ENCODE peak calls at places on chromosome 21, in four cellular contexts. One of them, this sample, is unnamed.

GRCh38 chr21:21103692-21104091 is 105.5 kb downstream of the NCAM2 start:
- DNase-seq in bronchial epithelial cell: no peak
- DNase-seq in foreskin fibroblast: no peak
- DNase-seq in upper lobe of left lung: no peak
- DNase-seq in this sample: no peak

GRCh38 chr21:45102391-45102932 is 28.1 kb downstream of the ADARB1 start:
- DNase-seq in bronchial epithelial cell: peak
- DNase-seq in foreskin fibroblast: peak
- DNase-seq in upper lobe of left lung: no peak
- DNase-seq in this sample: peak

GRCh38 chr21:15208787-15209186 is 144.0 kb upstream of the NRIP1 start:
- DNase-seq in bronchial epithelial cell: peak
- DNase-seq in foreskin fibroblast: no peak
- DNase-seq in upper lobe of left lung: no peak
- DNase-seq in this sample: no peak

GRCh38 chr21:38702196-38702595 is 103.5 kb upstream of the ETS2 start:
- DNase-seq in bronchial epithelial cell: no peak
- DNase-seq in foreskin fibroblast: no peak
- DNase-seq in upper lobe of left lung: no peak
- DNase-seq in this sample: no peak

GRCh38 chr21:36698160-36699025 is 522 bp upstream of the SIM2 start:
- DNase-seq in bronchial epithelial cell: no peak
- DNase-seq in foreskin fibroblast: no peak
- DNase-seq in upper lobe of left lung: no peak
- DNase-seq in this sample: peak

GRCh38 chr21:46156678-46157077 is 1.3 kb upstream of the FTCD start:
- DNase-seq in bronchial epithelial cell: no peak
- DNase-seq in foreskin fibroblast: no peak
- DNase-seq in upper lobe of left lung: no peak
- DNase-seq in this sample: no peak

GRCh38 chr21:15809818-15810217 is 80.0 kb downstream of the USP25 start:
- DNase-seq in bronchial epithelial cell: peak
- DNase-seq in foreskin fibroblast: peak
- DNase-seq in upper lobe of left lung: no peak
- DNase-seq in this sample: peak

GRCh38 chr21:44653656-44654575 is 543 bp downstream of the KRTAP12-4 start:
- DNase-seq in bronchial epithelial cell: no peak
- DNase-seq in foreskin fibroblast: no peak
- DNase-seq in upper lobe of left lung: no peak
- DNase-seq in this sample: no peak

GRCh38 chr21:46005081-46005480 is 23.5 kb downstream of the COL6A1 start:
- DNase-seq in bronchial epithelial cell: no peak
- DNase-seq in foreskin fibroblast: no peak
- DNase-seq in upper lobe of left lung: no peak
- DNase-seq in this sample: no peak

GRCh38 chr21:43276811-43277210 is 108.0 kb downstream of the CRYAA start:
- DNase-seq in bronchial epithelial cell: no peak
- DNase-seq in foreskin fibroblast: no peak
- DNase-seq in upper lobe of left lung: no peak
- DNase-seq in this sample: no peak

GRCh38 chr21:23452384-23453083 is 2154.7 kb downstream of the MRPL39 start:
- DNase-seq in bronchial epithelial cell: no peak
- DNase-seq in foreskin fibroblast: no peak
- DNase-seq in upper lobe of left lung: no peak
- DNase-seq in this sample: no peak

GRCh38 chr21:43938751-43939442 is 73.2 kb upstream of the TRAPPC10 start:
- DNase-seq in bronchial epithelial cell: peak
- DNase-seq in foreskin fibroblast: peak
- DNase-seq in upper lobe of left lung: peak
- DNase-seq in this sample: peak

GRCh38 chr21:45012661-45013270 is 61.6 kb upstream of the ADARB1 start:
- DNase-seq in bronchial epithelial cell: peak
- DNase-seq in foreskin fibroblast: no peak
- DNase-seq in upper lobe of left lung: no peak
- DNase-seq in this sample: peak

GRCh38 chr21:21200103-21200938 is 202.1 kb downstream of the NCAM2 start:
- DNase-seq in bronchial epithelial cell: peak
- DNase-seq in foreskin fibroblast: peak
- DNase-seq in upper lobe of left lung: peak
- DNase-seq in this sample: peak

GRCh38 chr21:45994738-45995685 is 13.4 kb downstream of the COL6A1 start:
- DNase-seq in bronchial epithelial cell: no peak
- DNase-seq in foreskin fibroblast: no peak
- DNase-seq in upper lobe of left lung: no peak
- DNase-seq in this sample: no peak

GRCh38 chr21:38311765-38312164 is 55.0 kb downstream of the KCNJ15 start:
- DNase-seq in bronchial epithelial cell: peak
- DNase-seq in foreskin fibroblast: no peak
- DNase-seq in upper lobe of left lung: no peak
- DNase-seq in this sample: peak

GRCh38 chr21:43866233-43866632 is 1.2 kb downstream of the AGPAT3 start:
- DNase-seq in bronchial epithelial cell: peak
- DNase-seq in foreskin fibroblast: peak
- DNase-seq in upper lobe of left lung: peak
- DNase-seq in this sample: peak

GRCh38 chr21:25107708-25108107 is 499.6 kb downstream of the MRPL39 start:
- DNase-seq in bronchial epithelial cell: peak
- DNase-seq in foreskin fibroblast: peak
- DNase-seq in upper lobe of left lung: no peak
- DNase-seq in this sample: peak

GRCh38 chr21:43347461-43347860 is 79.5 kb downstream of the SIK1 start:
- DNase-seq in bronchial epithelial cell: no peak
- DNase-seq in foreskin fibroblast: no peak
- DNase-seq in upper lobe of left lung: no peak
- DNase-seq in this sample: no peak

GRCh38 chr21:37921091-37921490 is 4.8 kb upstream of the KCNJ6 start:
- DNase-seq in bronchial epithelial cell: no peak
- DNase-seq in foreskin fibroblast: no peak
- DNase-seq in upper lobe of left lung: no peak
- DNase-seq in this sample: no peak

GRCh38 chr21:38244885-38245869 is 11.6 kb upstream of the KCNJ15 start:
- DNase-seq in bronchial epithelial cell: peak
- DNase-seq in foreskin fibroblast: peak
- DNase-seq in upper lobe of left lung: peak
- DNase-seq in this sample: peak

GRCh38 chr21:14614287-14614686 is 68.2 kb upstream of the SAMSN1 start:
- DNase-seq in bronchial epithelial cell: no peak
- DNase-seq in foreskin fibroblast: no peak
- DNase-seq in upper lobe of left lung: no peak
- DNase-seq in this sample: no peak

GRCh38 chr21:46118305-46118870 is 20.5 kb downstream of the COL6A2 start:
- DNase-seq in bronchial epithelial cell: no peak
- DNase-seq in foreskin fibroblast: no peak
- DNase-seq in upper lobe of left lung: peak
- DNase-seq in this sample: no peak

GRCh38 chr21:16071082-16071481 is 341.3 kb downstream of the USP25 start:
- DNase-seq in bronchial epithelial cell: no peak
- DNase-seq in foreskin fibroblast: no peak
- DNase-seq in upper lobe of left lung: no peak
- DNase-seq in this sample: no peak

GRCh38 chr21:15054089-15054488 is 10.7 kb downstream of the NRIP1 start:
- DNase-seq in bronchial epithelial cell: no peak
- DNase-seq in foreskin fibroblast: no peak
- DNase-seq in upper lobe of left lung: no peak
- DNase-seq in this sample: no peak

GRCh38 chr21:15730484-15731242 is 881 bp downstream of the USP25 start:
- DNase-seq in bronchial epithelial cell: no peak
- DNase-seq in foreskin fibroblast: no peak
- DNase-seq in upper lobe of left lung: no peak
- DNase-seq in this sample: peak

GRCh38 chr21:15062566-15062965 is 2.2 kb downstream of the NRIP1 start:
- DNase-seq in bronchial epithelial cell: peak
- DNase-seq in foreskin fibroblast: no peak
- DNase-seq in upper lobe of left lung: no peak
- DNase-seq in this sample: peak

GRCh38 chr21:37757631-37758376 is 158.5 kb downstream of the KCNJ6 start:
- DNase-seq in bronchial epithelial cell: no peak
- DNase-seq in foreskin fibroblast: peak
- DNase-seq in upper lobe of left lung: no peak
- DNase-seq in this sample: no peak

GRCh38 chr21:27219068-27219467 is 252.2 kb upstream of the ADAMTS5 start:
- DNase-seq in bronchial epithelial cell: peak
- DNase-seq in foreskin fibroblast: peak
- DNase-seq in upper lobe of left lung: no peak
- DNase-seq in this sample: peak

GRCh38 chr21:24367936-24368335 is 1239.3 kb downstream of the MRPL39 start:
- DNase-seq in bronchial epithelial cell: peak
- DNase-seq in foreskin fibroblast: no peak
- DNase-seq in upper lobe of left lung: no peak
- DNase-seq in this sample: peak

GRCh38 chr21:38136201-38136600 is 120.6 kb upstream of the KCNJ15 start:
- DNase-seq in bronchial epithelial cell: peak
- DNase-seq in foreskin fibroblast: no peak
- DNase-seq in upper lobe of left lung: peak
- DNase-seq in this sample: peak

GRCh38 chr21:42084079-42084478 is 13.0 kb downstream of the UMODL1 start:
- DNase-seq in bronchial epithelial cell: no peak
- DNase-seq in foreskin fibroblast: no peak
- DNase-seq in upper lobe of left lung: no peak
- DNase-seq in this sample: no peak
- TF ChIP-seq CTCF in bronchial epithelial cell: no peak
- TF ChIP-seq CTCF in foreskin fibroblast: no peak
- TF ChIP-seq CTCF in upper lobe of left lung: no peak
- TF ChIP-seq CTCF in this sample: no peak

GRCh38 chr21:42118901-42119300 is 47.8 kb downstream of the UMODL1 start:
- DNase-seq in bronchial epithelial cell: no peak
- DNase-seq in foreskin fibroblast: peak
- DNase-seq in upper lobe of left lung: no peak
- DNase-seq in this sample: no peak
- TF ChIP-seq CTCF in bronchial epithelial cell: no peak
- TF ChIP-seq CTCF in foreskin fibroblast: no peak
- TF ChIP-seq CTCF in upper lobe of left lung: no peak
- TF ChIP-seq CTCF in this sample: no peak

GRCh38 chr21:39913651-39914145 is 46.5 kb downstream of the PCP4 start:
- DNase-seq in bronchial epithelial cell: no peak
- DNase-seq in foreskin fibroblast: no peak
- DNase-seq in upper lobe of left lung: no peak
- DNase-seq in this sample: no peak

GRCh38 chr21:39911792-39912191 is 44.6 kb downstream of the PCP4 start:
- DNase-seq in bronchial epithelial cell: no peak
- DNase-seq in foreskin fibroblast: no peak
- DNase-seq in upper lobe of left lung: no peak
- DNase-seq in this sample: no peak

GRCh38 chr21:39908265-39908923 is 41.2 kb downstream of the PCP4 start:
- DNase-seq in bronchial epithelial cell: no peak
- DNase-seq in foreskin fibroblast: no peak
- DNase-seq in upper lobe of left lung: no peak
- DNase-seq in this sample: no peak

GRCh38 chr21:39915881-39916280 is 48.6 kb downstream of the PCP4 start:
- DNase-seq in bronchial epithelial cell: no peak
- DNase-seq in foreskin fibroblast: no peak
- DNase-seq in upper lobe of left lung: no peak
- DNase-seq in this sample: no peak

DNA sequence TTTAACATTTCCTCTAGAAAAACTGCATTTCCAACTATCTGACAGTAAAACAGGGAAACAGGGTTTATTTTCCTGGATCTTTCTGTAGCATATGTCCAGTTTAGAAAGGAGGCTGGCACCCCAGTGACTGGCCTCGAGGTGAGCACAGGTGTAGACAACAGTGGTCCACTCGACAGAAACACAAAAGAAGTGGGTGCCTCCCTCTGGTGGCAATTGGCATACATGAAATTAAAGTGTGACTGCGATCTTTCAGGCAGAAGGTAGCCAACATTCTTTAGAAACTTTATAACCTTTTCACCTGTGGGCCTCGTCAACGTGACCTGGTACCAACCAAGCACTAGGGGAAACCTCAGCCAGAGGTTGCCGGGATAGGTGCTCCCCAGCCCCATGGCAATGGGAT is 44.0 kb downstream of the PCP4 start:
- DNase-seq in bronchial epithelial cell: no peak
- DNase-seq in foreskin fibroblast: no peak
- DNase-seq in upper lobe of left lung: no peak
- DNase-seq in this sample: no peak
- TF ChIP-seq CTCF in bronchial epithelial cell: no peak
- TF ChIP-seq CTCF in foreskin fibroblast: no peak
- TF ChIP-seq CTCF in upper lobe of left lung: no peak
- TF ChIP-seq CTCF in this sample: no peak

DNA sequence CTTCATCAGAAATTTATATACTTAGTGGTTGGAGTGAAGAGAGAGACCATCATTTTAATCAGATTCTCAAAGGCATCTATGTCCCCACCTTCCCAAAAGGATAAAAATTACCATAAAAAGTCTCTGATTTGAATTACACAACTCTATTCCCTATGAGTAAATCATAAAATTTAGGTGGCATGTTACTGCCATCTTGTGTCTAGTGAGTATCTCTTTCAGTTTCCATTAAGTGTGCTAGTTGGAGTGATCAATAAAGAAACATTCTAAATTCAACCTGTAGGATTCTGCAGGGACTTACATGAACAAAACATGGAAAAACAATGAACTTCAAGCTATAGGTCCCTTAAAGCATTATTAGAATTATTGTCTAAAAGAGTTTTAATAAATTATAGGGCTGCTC is 655.4 kb downstream of the LTN1 start:
- DNase-seq in bronchial epithelial cell: peak
- DNase-seq in foreskin fibroblast: peak
- DNase-seq in upper lobe of left lung: no peak
- DNase-seq in this sample: peak
- TF ChIP-seq CTCF in bronchial epithelial cell: peak
- TF ChIP-seq CTCF in foreskin fibroblast: peak
- TF ChIP-seq CTCF in upper lobe of left lung: no peak
- TF ChIP-seq CTCF in this sample: peak

DNA sequence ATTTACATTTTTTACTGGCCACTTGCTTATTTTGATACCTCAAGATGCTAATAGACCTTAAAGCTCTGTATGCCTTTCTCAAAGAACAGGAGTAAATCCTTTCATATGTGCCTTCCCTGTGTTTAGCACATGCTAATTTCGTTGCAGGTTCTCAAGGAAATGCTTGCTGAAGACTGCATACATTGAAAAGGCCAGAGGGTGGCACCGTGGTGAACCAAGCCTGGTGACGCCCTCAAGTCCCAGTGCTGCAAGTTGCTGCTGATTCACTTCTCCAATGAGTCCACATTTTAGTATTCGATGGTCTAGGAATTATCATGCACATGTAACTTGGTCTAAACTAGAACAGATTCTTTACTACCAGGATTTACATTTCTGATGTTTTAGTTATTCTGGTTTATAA is 94.1 kb downstream of the CLDN17 start:
- DNase-seq in bronchial epithelial cell: peak
- DNase-seq in foreskin fibroblast: no peak
- DNase-seq in upper lobe of left lung: no peak
- DNase-seq in this sample: peak
- TF ChIP-seq CTCF in bronchial epithelial cell: peak
- TF ChIP-seq CTCF in foreskin fibroblast: no peak
- TF ChIP-seq CTCF in upper lobe of left lung: peak
- TF ChIP-seq CTCF in this sample: peak

DNA sequence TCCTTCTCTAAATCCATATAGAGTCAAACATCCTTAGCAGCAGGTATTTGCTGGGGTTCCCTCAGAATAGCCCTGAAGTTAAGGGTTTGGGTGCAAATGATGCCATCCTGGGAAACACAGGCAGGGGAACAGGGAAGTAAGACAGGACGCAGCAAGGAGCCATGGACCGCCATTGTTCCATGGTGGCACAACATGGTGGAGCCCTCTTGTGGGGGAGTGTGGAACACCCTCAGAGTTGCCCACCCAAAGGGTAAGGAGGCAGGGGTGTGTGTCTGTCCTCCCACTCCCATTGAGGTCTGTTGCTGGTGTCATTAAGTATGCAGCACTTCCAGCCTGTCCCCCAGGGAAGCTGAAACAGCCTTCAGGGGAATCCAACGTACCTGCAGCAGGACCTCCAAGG is 20.4 kb upstream of the RCAN1 start:
- DNase-seq in bronchial epithelial cell: no peak
- DNase-seq in foreskin fibroblast: no peak
- DNase-seq in upper lobe of left lung: no peak
- DNase-seq in this sample: no peak
- TF ChIP-seq CTCF in bronchial epithelial cell: peak
- TF ChIP-seq CTCF in foreskin fibroblast: no peak
- TF ChIP-seq CTCF in upper lobe of left lung: peak
- TF ChIP-seq CTCF in this sample: no peak